ENCODE peak calls at places on chromosome 6, in seven cellular contexts. One of them, this sample, is unnamed.

GRCh38 chr6:113318553-113318952 is 538.6 kb upstream of the MARCKS start:
- DNase-seq in Panc1: no peak
- DNase-seq in T-helper 9 cell: no peak
- DNase-seq in MCF 10A: no peak
- DNase-seq in NCI-H460: no peak
- DNase-seq in stimulated activated CD4-positive, alpha-beta T cell treated with anti-CD3 and anti-CD28 coated beads, Interleukin-2, amount 100 ng/mL, for 24 hours: no peak
- DNase-seq in T-cell: no peak
- DNase-seq in this sample: no peak

GRCh38 chr6:166775180-166775922 is 148.3 kb upstream of the RPS6KA2 start:
- DNase-seq in Panc1: peak
- DNase-seq in T-helper 9 cell: peak
- DNase-seq in MCF 10A: peak
- DNase-seq in NCI-H460: peak
- DNase-seq in stimulated activated CD4-positive, alpha-beta T cell treated with anti-CD3 and anti-CD28 coated beads, Interleukin-2, amount 100 ng/mL, for 24 hours: peak
- DNase-seq in T-cell: peak
- DNase-seq in this sample: peak

GRCh38 chr6:130322673-130323268 is 43.0 kb upstream of the TMEM200A start:
- DNase-seq in Panc1: peak
- DNase-seq in T-helper 9 cell: peak
- DNase-seq in MCF 10A: peak
- DNase-seq in NCI-H460: peak
- DNase-seq in stimulated activated CD4-positive, alpha-beta T cell treated with anti-CD3 and anti-CD28 coated beads, Interleukin-2, amount 100 ng/mL, for 24 hours: peak
- DNase-seq in T-cell: peak
- DNase-seq in this sample: no peak

GRCh38 chr6:115882771-115883170 is 177.9 kb downstream of the FRK start:
- DNase-seq in Panc1: no peak
- DNase-seq in T-helper 9 cell: no peak
- DNase-seq in MCF 10A: no peak
- DNase-seq in NCI-H460: no peak
- DNase-seq in stimulated activated CD4-positive, alpha-beta T cell treated with anti-CD3 and anti-CD28 coated beads, Interleukin-2, amount 100 ng/mL, for 24 hours: no peak
- DNase-seq in T-cell: no peak
- DNase-seq in this sample: no peak

GRCh38 chr6:73017473-73017872 is 207.8 kb downstream of the KHDC1L start:
- DNase-seq in Panc1: no peak
- DNase-seq in T-helper 9 cell: no peak
- DNase-seq in MCF 10A: no peak
- DNase-seq in NCI-H460: no peak
- DNase-seq in stimulated activated CD4-positive, alpha-beta T cell treated with anti-CD3 and anti-CD28 coated beads, Interleukin-2, amount 100 ng/mL, for 24 hours: no peak
- DNase-seq in T-cell: no peak
- DNase-seq in this sample: no peak

GRCh38 chr6:45685076-45685475 is 307.3 kb upstream of the SUPT3H start:
- DNase-seq in Panc1: no peak
- DNase-seq in T-helper 9 cell: no peak
- DNase-seq in MCF 10A: no peak
- DNase-seq in NCI-H460: no peak
- DNase-seq in stimulated activated CD4-positive, alpha-beta T cell treated with anti-CD3 and anti-CD28 coated beads, Interleukin-2, amount 100 ng/mL, for 24 hours: no peak
- DNase-seq in T-cell: no peak
- DNase-seq in this sample: no peak

GRCh38 chr6:147633191-147633590 is 124.7 kb downstream of the SAMD5 start:
- DNase-seq in Panc1: no peak
- DNase-seq in T-helper 9 cell: no peak
- DNase-seq in MCF 10A: no peak
- DNase-seq in NCI-H460: no peak
- DNase-seq in stimulated activated CD4-positive, alpha-beta T cell treated with anti-CD3 and anti-CD28 coated beads, Interleukin-2, amount 100 ng/mL, for 24 hours: no peak
- DNase-seq in T-cell: no peak
- DNase-seq in this sample: no peak

GRCh38 chr6:37582309-37582708 is 82.6 kb upstream of the CCDC167 start:
- DNase-seq in Panc1: no peak
- DNase-seq in T-helper 9 cell: no peak
- DNase-seq in MCF 10A: no peak
- DNase-seq in NCI-H460: no peak
- DNase-seq in stimulated activated CD4-positive, alpha-beta T cell treated with anti-CD3 and anti-CD28 coated beads, Interleukin-2, amount 100 ng/mL, for 24 hours: no peak
- DNase-seq in T-cell: no peak
- DNase-seq in this sample: no peak

GRCh38 chr6:111361648-111362047 is 121.4 kb downstream of the REV3L start:
- DNase-seq in Panc1: peak
- DNase-seq in T-helper 9 cell: no peak
- DNase-seq in MCF 10A: peak
- DNase-seq in NCI-H460: peak
- DNase-seq in stimulated activated CD4-positive, alpha-beta T cell treated with anti-CD3 and anti-CD28 coated beads, Interleukin-2, amount 100 ng/mL, for 24 hours: no peak
- DNase-seq in T-cell: no peak
- DNase-seq in this sample: no peak

GRCh38 chr6:14875678-14876063 is 370.2 kb upstream of the JARID2 start:
- DNase-seq in Panc1: no peak
- DNase-seq in T-helper 9 cell: no peak
- DNase-seq in MCF 10A: no peak
- DNase-seq in NCI-H460: no peak
- DNase-seq in stimulated activated CD4-positive, alpha-beta T cell treated with anti-CD3 and anti-CD28 coated beads, Interleukin-2, amount 100 ng/mL, for 24 hours: peak
- DNase-seq in T-cell: no peak
- DNase-seq in this sample: no peak

GRCh38 chr6:158789115-158789917 is 29.9 kb downstream of the EZR start:
- DNase-seq in Panc1: no peak
- DNase-seq in T-helper 9 cell: peak
- DNase-seq in MCF 10A: no peak
- DNase-seq in NCI-H460: no peak
- DNase-seq in stimulated activated CD4-positive, alpha-beta T cell treated with anti-CD3 and anti-CD28 coated beads, Interleukin-2, amount 100 ng/mL, for 24 hours: no peak
- DNase-seq in T-cell: peak
- DNase-seq in this sample: no peak

GRCh38 chr6:76166297-76166696 is 93.8 kb upstream of the IMPG1 start:
- DNase-seq in Panc1: no peak
- DNase-seq in T-helper 9 cell: no peak
- DNase-seq in MCF 10A: no peak
- DNase-seq in NCI-H460: no peak
- DNase-seq in stimulated activated CD4-positive, alpha-beta T cell treated with anti-CD3 and anti-CD28 coated beads, Interleukin-2, amount 100 ng/mL, for 24 hours: no peak
- DNase-seq in T-cell: no peak
- DNase-seq in this sample: no peak

GRCh38 chr6:168515376-168515775 is 74.4 kb downstream of the SMOC2 start:
- DNase-seq in Panc1: no peak
- DNase-seq in T-helper 9 cell: no peak
- DNase-seq in MCF 10A: no peak
- DNase-seq in NCI-H460: no peak
- DNase-seq in stimulated activated CD4-positive, alpha-beta T cell treated with anti-CD3 and anti-CD28 coated beads, Interleukin-2, amount 100 ng/mL, for 24 hours: no peak
- DNase-seq in T-cell: no peak
- DNase-seq in this sample: no peak

GRCh38 chr6:140623498-140623897 is 1249.0 kb upstream of the CITED2 start:
- DNase-seq in Panc1: no peak
- DNase-seq in T-helper 9 cell: no peak
- DNase-seq in MCF 10A: peak
- DNase-seq in NCI-H460: peak
- DNase-seq in stimulated activated CD4-positive, alpha-beta T cell treated with anti-CD3 and anti-CD28 coated beads, Interleukin-2, amount 100 ng/mL, for 24 hours: no peak
- DNase-seq in T-cell: no peak
- DNase-seq in this sample: no peak

GRCh38 chr6:119445666-119446622 is 96.4 kb upstream of the MAN1A1 start:
- DNase-seq in Panc1: no peak
- DNase-seq in T-helper 9 cell: no peak
- DNase-seq in MCF 10A: peak
- DNase-seq in NCI-H460: no peak
- DNase-seq in stimulated activated CD4-positive, alpha-beta T cell treated with anti-CD3 and anti-CD28 coated beads, Interleukin-2, amount 100 ng/mL, for 24 hours: no peak
- DNase-seq in T-cell: no peak
- DNase-seq in this sample: no peak

GRCh38 chr6:26347699-26348098 is 17.3 kb upstream of the BTN3A2 start:
- DNase-seq in Panc1: no peak
- DNase-seq in T-helper 9 cell: no peak
- DNase-seq in MCF 10A: no peak
- DNase-seq in NCI-H460: no peak
- DNase-seq in stimulated activated CD4-positive, alpha-beta T cell treated with anti-CD3 and anti-CD28 coated beads, Interleukin-2, amount 100 ng/mL, for 24 hours: no peak
- DNase-seq in T-cell: no peak
- DNase-seq in this sample: no peak

GRCh38 chr6:108174371-108175175 is 8.8 kb downstream of the NR2E1 start:
- DNase-seq in Panc1: no peak
- DNase-seq in T-helper 9 cell: no peak
- DNase-seq in MCF 10A: no peak
- DNase-seq in NCI-H460: no peak
- DNase-seq in stimulated activated CD4-positive, alpha-beta T cell treated with anti-CD3 and anti-CD28 coated beads, Interleukin-2, amount 100 ng/mL, for 24 hours: peak
- DNase-seq in T-cell: no peak
- DNase-seq in this sample: no peak

GRCh38 chr6:150622941-150623874 is 23.5 kb downstream of the PLEKHG1 start:
- DNase-seq in Panc1: no peak
- DNase-seq in T-helper 9 cell: no peak
- DNase-seq in MCF 10A: no peak
- DNase-seq in NCI-H460: no peak
- DNase-seq in stimulated activated CD4-positive, alpha-beta T cell treated with anti-CD3 and anti-CD28 coated beads, Interleukin-2, amount 100 ng/mL, for 24 hours: no peak
- DNase-seq in T-cell: no peak
- DNase-seq in this sample: no peak

This sample was measured in 8988T.